ENCODE peak calls at places on chromosome 19, in ten cellular contexts. S, V, P, T, D, X, B, L, H and Z are unnamed samples.
A peak's percentile ranks its signal among the peaks of the same experiment; 100 is the strongest.

GRCh38 chr19:39183100-39183499 is 13.7 kb upstream of the NCCRP1 start:
- DNase-seq in S (no peak), L (no peak), V (no peak), T (no peak), P (no peak), D (no peak), H (no peak), X (no peak), B (no peak), Z (no peak)

GRCh38 chr19:8004723-8005513 is 523 bp downstream of the ELAVL1 start:
- DNase-seq in P (no peak), B (no peak), T (peak; percentile 19), V (no peak), H (no peak), X (no peak), D (no peak), L (no peak), S (no peak), Z (peak; percentile 62)

GRCh38 chr19:16420781-16421386 is 50.9 kb downstream of the EPS15L1 start:
- DNase-seq in X (no peak), B (no peak), T (no peak), P (no peak), D (no peak), H (no peak), S (no peak), V (no peak), L (no peak), Z (no peak)

GRCh38 chr19:16714702-16715294 is 4.8 kb upstream of the NWD1 start:
- DNase-seq in T (peak; percentile 42), V (peak; percentile 28), X (peak; percentile 48), B (peak; percentile 45), P (peak; percentile 64), D (peak; percentile 20), S (peak; percentile 27), L (no peak), H (peak; percentile 72), Z (peak; percentile 80)

GRCh38 chr19:6519289-6519688 is 11.5 kb upstream of the TNFSF9 start:
- DNase-seq in H (no peak), P (no peak), S (no peak), D (no peak), L (peak; percentile 69), V (no peak), B (no peak), X (no peak), T (no peak), Z (no peak)

GRCh38 chr19:30161770-30162169 is 210.4 kb upstream of the ZNF536 start:
- DNase-seq in L (no peak), X (no peak), D (no peak), T (no peak), V (no peak), H (no peak), S (no peak), B (no peak), P (no peak), Z (no peak)

GRCh38 chr19:57830071-57830602 is at the start of gene ZNF587B:
- DNase-seq in B (no peak), P (peak; percentile 51), V (peak; percentile 59), D (no peak), X (peak; percentile 36), S (no peak), H (peak; percentile 64), L (no peak), T (peak; percentile 51), Z (peak; percentile 72)

GRCh38 chr19:861756-862528 is 2.5 kb downstream of the CFD start:
- DNase-seq in P (no peak), D (no peak), L (no peak), B (no peak), X (peak; percentile 63), T (peak; percentile 45), H (peak; percentile 66), V (peak; percentile 55), S (no peak), Z (peak; percentile 80)

GRCh38 chr19:57671124-57671895 is 2.6 kb downstream of the ZSCAN4 start:
- DNase-seq in D (no peak), S (no peak), H (no peak), V (no peak), P (no peak), X (no peak), T (no peak), L (no peak), B (no peak), Z (no peak)

GRCh38 chr19:37957176-37957575 is 50.2 kb downstream of the SIPA1L3 start:
- DNase-seq in D (no peak), B (no peak), T (no peak), H (no peak), P (no peak), L (no peak), S (no peak), X (no peak), V (no peak), Z (no peak)

GRCh38 chr19:1133471-1133929 is 29.7 kb downstream of the GPX4 start:
- DNase-seq in B (peak; percentile 65), D (peak; percentile 79), X (peak; percentile 34), P (peak; percentile 56), H (peak; percentile 79), L (peak; percentile 41), T (no peak), S (no peak), V (no peak), Z (peak; percentile 33)

GRCh38 chr19:5903502-5904301 is at the start of gene NDUFA11:
- DNase-seq in L (peak; percentile 83), D (no peak), P (peak; percentile 99), T (peak; percentile 100), H (peak; percentile 99), S (peak; percentile 99), V (peak; percentile 99), B (peak; percentile 86), X (peak; percentile 90), Z (peak; percentile 100)

DNA sequence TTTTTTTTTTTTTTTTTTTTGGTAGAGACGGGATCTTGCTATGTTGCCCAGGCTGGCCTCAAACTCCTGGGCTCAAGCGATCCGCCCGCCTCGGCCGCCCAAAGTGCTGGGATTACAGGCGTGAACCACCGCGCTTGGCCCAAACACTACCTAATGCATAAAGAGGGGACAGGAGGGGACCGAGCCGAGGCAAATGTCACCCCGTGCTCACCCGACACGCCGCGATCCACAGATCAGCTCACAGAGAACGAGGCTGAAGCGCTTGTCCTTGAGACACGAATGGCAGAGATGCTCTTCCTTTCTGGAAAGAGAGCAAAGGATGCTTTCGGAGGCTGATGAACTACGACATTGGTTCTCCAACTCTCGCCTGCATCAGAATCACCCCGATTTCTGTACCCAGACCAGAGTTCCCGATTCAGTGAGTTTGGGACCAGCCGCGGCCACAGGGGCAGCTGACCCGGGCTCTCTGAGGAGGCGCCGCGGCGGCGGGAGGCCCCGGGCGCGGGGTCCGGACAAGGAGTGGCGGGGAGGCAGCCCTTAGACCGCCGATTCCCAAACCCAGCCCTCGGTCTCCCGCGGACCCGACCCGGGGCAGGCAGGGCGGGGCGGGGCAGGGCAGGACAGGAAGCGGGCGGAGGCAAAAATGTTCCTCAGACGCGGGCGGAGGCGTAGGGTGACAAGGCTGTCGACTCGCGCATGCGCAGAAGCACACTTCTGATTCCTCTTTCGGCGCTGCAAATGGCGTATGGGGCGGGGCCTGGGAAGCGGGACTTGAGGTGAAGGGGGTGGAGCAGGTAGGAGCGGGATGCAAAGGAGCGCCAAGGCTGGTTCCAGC is at the start of gene ZNF699:
- DNase-seq in B (peak; percentile 90), D (peak; percentile 91), V (peak; percentile 96), H (peak; percentile 99), X (peak; percentile 96), S (peak; percentile 97), L (peak; percentile 64), T (peak; percentile 99), P (peak; percentile 99), Z (peak; percentile 98)
- TF ChIP-seq POLR2A in B (peak; percentile 62), D (peak; percentile 87), V (peak; percentile 77), H (peak; percentile 87), X (no peak), S (peak; percentile 31), L (no peak), T (peak; percentile 74), P (no peak), Z (peak; percentile 61)

DNA sequence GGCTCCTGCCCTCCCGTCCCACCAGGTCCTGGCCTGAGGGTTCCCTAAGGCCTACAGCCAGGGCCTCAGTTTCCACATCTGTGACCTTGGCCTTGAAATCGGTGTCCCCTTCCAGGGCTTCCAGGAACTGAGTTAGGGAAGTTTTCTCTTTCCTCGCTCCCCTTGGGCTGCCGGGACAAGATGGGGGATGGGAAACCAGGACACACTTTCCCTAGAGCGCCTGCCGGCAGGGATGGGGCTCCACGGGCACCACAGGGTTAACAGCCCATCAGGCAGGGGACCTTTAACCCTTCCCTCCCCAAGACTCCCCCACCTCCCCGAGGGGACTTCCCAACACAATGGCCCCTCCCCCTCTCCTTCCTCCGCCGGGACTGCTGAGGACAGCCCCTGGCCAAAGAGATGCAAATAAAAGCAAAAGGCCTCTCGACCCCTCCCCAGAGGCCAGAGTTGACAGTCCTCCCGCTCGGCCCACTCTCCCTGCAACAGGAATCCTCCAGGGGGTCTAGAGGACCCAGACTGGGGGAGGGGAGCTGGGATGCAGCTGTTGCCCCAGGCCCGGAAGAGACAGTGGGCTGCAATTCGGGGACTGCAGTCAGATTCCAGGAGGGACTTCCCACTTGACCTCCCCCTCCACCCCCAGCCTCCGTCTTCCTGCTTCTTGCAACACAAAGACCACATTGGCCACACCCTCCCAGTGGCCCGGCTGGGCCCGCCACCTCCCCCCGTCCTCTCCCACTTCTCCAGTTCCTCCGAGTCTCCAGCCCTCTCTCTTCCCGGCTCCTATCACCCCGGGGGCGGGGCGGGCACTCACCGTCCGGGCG is 3.4 kb downstream of the BBC3 start:
- DNase-seq in X (peak; percentile 87), V (peak; percentile 78), L (peak; percentile 96), H (peak; percentile 89), P (peak; percentile 84), B (peak; percentile 78), D (peak; percentile 69), S (peak; percentile 79), T (peak; percentile 94), Z (peak; percentile 79)
- TF ChIP-seq POLR2A in X (peak; percentile 14), V (peak; percentile 51), L (peak; percentile 31), H (peak; percentile 62), P (no peak), B (no peak), D (peak; percentile 57), S (peak; percentile 43), T (no peak), Z (peak; percentile 47)

GRCh38 chr19:51799311-51799997 is 4.5 kb downstream of the FPR3 start:
- DNase-seq in X (no peak), P (peak; percentile 39), B (peak; percentile 61), L (no peak), T (peak; percentile 96), S (peak; percentile 37), H (peak; percentile 58), V (peak; percentile 29), D (no peak), Z (no peak)
- TF ChIP-seq POLR2A in X (no peak), P (no peak), B (no peak), L (no peak), T (no peak), S (no peak), H (no peak), V (peak; percentile 37), D (no peak), Z (no peak)

DNA sequence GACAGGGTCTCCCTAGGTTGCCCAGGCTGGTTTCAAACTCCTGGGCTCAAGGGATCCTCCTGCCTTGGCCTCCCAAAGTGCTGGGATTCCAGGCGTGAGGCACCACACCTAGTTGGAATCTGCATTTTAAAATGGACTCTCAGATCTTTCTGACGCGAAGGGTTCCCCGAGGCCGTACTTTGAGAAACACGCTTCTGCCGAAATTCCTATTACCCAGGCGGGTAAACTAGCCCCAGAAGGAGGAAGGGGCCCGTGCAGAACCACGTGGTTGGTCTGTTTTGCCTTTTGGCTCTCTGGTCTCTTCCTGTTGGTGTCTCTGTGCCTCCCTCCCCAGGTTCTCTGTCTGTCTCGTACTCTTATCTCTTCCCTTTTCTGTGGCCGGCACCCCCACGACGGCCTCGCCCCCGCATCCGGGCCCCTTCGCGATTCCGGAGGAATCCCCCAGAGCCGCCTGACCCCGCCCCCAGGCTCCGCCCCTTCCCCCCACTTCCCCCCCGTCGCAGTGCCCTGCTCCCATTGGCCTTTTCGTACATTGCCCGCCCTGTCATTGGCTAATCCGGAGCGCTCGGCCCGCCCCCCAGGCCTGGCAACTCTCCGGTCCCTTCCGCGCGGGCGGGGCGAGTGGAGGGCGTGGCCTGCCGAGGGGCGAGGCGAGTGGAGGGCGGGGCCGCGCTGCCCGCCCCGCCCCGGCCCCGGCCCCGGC is at the start of gene TNFAIP8L1:
- DNase-seq in B (peak; percentile 97), H (peak; percentile 99), L (peak; percentile 92), V (peak; percentile 98), T (peak; percentile 97), D (peak; percentile 84), S (peak; percentile 97), P (peak; percentile 97), X (peak; percentile 88), Z (peak; percentile 99)
- TF ChIP-seq POLR2A in B (peak; percentile 11), H (no peak), L (no peak), V (peak; percentile 24), T (no peak), D (peak; percentile 67), S (no peak), P (no peak), X (no peak), Z (peak; percentile 28)